ENCODE peak calls at places on chromosomes 4 and X, in seven cellular contexts. One of them, this sample, is unnamed.

GRCh38 chr4:108885211-108885610 is 122.4 kb upstream of the ETNPPL start:
- DNase-seq in endodermal cell: no peak
- DNase-seq in cardiac muscle cell: no peak
- DNase-seq in choroid plexus epithelial cell: peak
- DNase-seq in GM06990: no peak
- DNase-seq in fibroblast of pulmonary artery: peak
- DNase-seq in brain microvascular endothelial cell: peak
- DNase-seq in this sample: no peak

GRCh38 chrX:13646154-13646549 is 6.8 kb upstream of the TCEANC start:
- DNase-seq in endodermal cell: peak
- DNase-seq in cardiac muscle cell: peak
- DNase-seq in choroid plexus epithelial cell: peak
- DNase-seq in GM06990: no peak
- DNase-seq in fibroblast of pulmonary artery: peak
- DNase-seq in brain microvascular endothelial cell: peak
- DNase-seq in this sample: peak

GRCh38 chr4:1360423-1361283 is 13.6 kb downstream of the UVSSA start:
- DNase-seq in endodermal cell: no peak
- DNase-seq in cardiac muscle cell: no peak
- DNase-seq in choroid plexus epithelial cell: peak
- DNase-seq in GM06990: no peak
- DNase-seq in fibroblast of pulmonary artery: peak
- DNase-seq in brain microvascular endothelial cell: peak
- DNase-seq in this sample: no peak

GRCh38 chr4:143700420-143701352 is at the start of gene FREM3:
- DNase-seq in endodermal cell: peak
- DNase-seq in cardiac muscle cell: peak
- DNase-seq in choroid plexus epithelial cell: no peak
- DNase-seq in GM06990: peak
- DNase-seq in fibroblast of pulmonary artery: peak
- DNase-seq in brain microvascular endothelial cell: no peak
- DNase-seq in this sample: peak

GRCh38 chrX:17030092-17030491 is 83.6 kb downstream of the REPS2 start:
- DNase-seq in endodermal cell: no peak
- DNase-seq in cardiac muscle cell: no peak
- DNase-seq in choroid plexus epithelial cell: no peak
- DNase-seq in GM06990: no peak
- DNase-seq in fibroblast of pulmonary artery: no peak
- DNase-seq in brain microvascular endothelial cell: no peak
- DNase-seq in this sample: no peak

GRCh38 chr4:67437974-67438713 is 107.2 kb downstream of the CENPC start:
- DNase-seq in endodermal cell: no peak
- DNase-seq in cardiac muscle cell: no peak
- DNase-seq in choroid plexus epithelial cell: peak
- DNase-seq in GM06990: no peak
- DNase-seq in fibroblast of pulmonary artery: peak
- DNase-seq in brain microvascular endothelial cell: peak
- DNase-seq in this sample: no peak

GRCh38 chrX:39678914-39679313 is 418.8 kb downstream of the BCOR start:
- DNase-seq in endodermal cell: no peak
- DNase-seq in cardiac muscle cell: no peak
- DNase-seq in choroid plexus epithelial cell: no peak
- DNase-seq in GM06990: no peak
- DNase-seq in fibroblast of pulmonary artery: no peak
- DNase-seq in brain microvascular endothelial cell: no peak
- DNase-seq in this sample: no peak

GRCh38 chrX:40410859-40411258 is 169.9 kb upstream of the ATP6AP2 start:
- DNase-seq in endodermal cell: no peak
- DNase-seq in cardiac muscle cell: no peak
- DNase-seq in choroid plexus epithelial cell: no peak
- DNase-seq in GM06990: no peak
- DNase-seq in fibroblast of pulmonary artery: no peak
- DNase-seq in brain microvascular endothelial cell: no peak
- DNase-seq in this sample: no peak

GRCh38 chr4:39698424-39699009 is 581 bp downstream of the UBE2K start:
- DNase-seq in endodermal cell: peak
- DNase-seq in cardiac muscle cell: peak
- DNase-seq in choroid plexus epithelial cell: peak
- DNase-seq in GM06990: no peak
- DNase-seq in fibroblast of pulmonary artery: no peak
- DNase-seq in brain microvascular endothelial cell: no peak
- DNase-seq in this sample: peak

GRCh38 chr4:94909645-94910044 is 151.9 kb downstream of the BMPR1B start:
- DNase-seq in endodermal cell: no peak
- DNase-seq in cardiac muscle cell: no peak
- DNase-seq in choroid plexus epithelial cell: no peak
- DNase-seq in GM06990: no peak
- DNase-seq in fibroblast of pulmonary artery: no peak
- DNase-seq in brain microvascular endothelial cell: no peak
- DNase-seq in this sample: no peak

GRCh38 chr4:989722-990471 is 3.1 kb downstream of the IDUA start:
- DNase-seq in endodermal cell: no peak
- DNase-seq in cardiac muscle cell: no peak
- DNase-seq in choroid plexus epithelial cell: no peak
- DNase-seq in GM06990: no peak
- DNase-seq in fibroblast of pulmonary artery: no peak
- DNase-seq in brain microvascular endothelial cell: no peak
- DNase-seq in this sample: no peak

GRCh38 chr4:16705341-16705740 is 193.1 kb downstream of the LDB2 start:
- DNase-seq in endodermal cell: no peak
- DNase-seq in cardiac muscle cell: no peak
- DNase-seq in choroid plexus epithelial cell: no peak
- DNase-seq in GM06990: no peak
- DNase-seq in fibroblast of pulmonary artery: no peak
- DNase-seq in brain microvascular endothelial cell: no peak
- DNase-seq in this sample: no peak

GRCh38 chr4:139704915-139705485 is 39.4 kb downstream of the MGST2 start:
- DNase-seq in endodermal cell: no peak
- DNase-seq in cardiac muscle cell: no peak
- DNase-seq in choroid plexus epithelial cell: peak
- DNase-seq in GM06990: no peak
- DNase-seq in fibroblast of pulmonary artery: no peak
- DNase-seq in brain microvascular endothelial cell: peak
- DNase-seq in this sample: no peak

GRCh38 chr4:152100378-152101201 is 339.8 kb upstream of the GATB start:
- DNase-seq in endodermal cell: no peak
- DNase-seq in cardiac muscle cell: no peak
- DNase-seq in choroid plexus epithelial cell: no peak
- DNase-seq in GM06990: peak
- DNase-seq in fibroblast of pulmonary artery: no peak
- DNase-seq in brain microvascular endothelial cell: no peak
- DNase-seq in this sample: no peak

GRCh38 chr4:113834302-113834701 is 72.8 kb upstream of the CAMK2D start:
- DNase-seq in endodermal cell: no peak
- DNase-seq in cardiac muscle cell: no peak
- DNase-seq in choroid plexus epithelial cell: no peak
- DNase-seq in GM06990: no peak
- DNase-seq in fibroblast of pulmonary artery: no peak
- DNase-seq in brain microvascular endothelial cell: no peak
- DNase-seq in this sample: no peak

GRCh38 chrX:12223650-12224049 is 85.4 kb downstream of the FRMPD4 start:
- DNase-seq in endodermal cell: no peak
- DNase-seq in cardiac muscle cell: no peak
- DNase-seq in choroid plexus epithelial cell: no peak
- DNase-seq in GM06990: no peak
- DNase-seq in fibroblast of pulmonary artery: no peak
- DNase-seq in brain microvascular endothelial cell: no peak
- DNase-seq in this sample: no peak

GRCh38 chrX:97416461-97416860 is 532.8 kb downstream of the RPA4 start:
- DNase-seq in endodermal cell: no peak
- DNase-seq in cardiac muscle cell: no peak
- DNase-seq in choroid plexus epithelial cell: no peak
- DNase-seq in GM06990: no peak
- DNase-seq in fibroblast of pulmonary artery: no peak
- DNase-seq in brain microvascular endothelial cell: no peak
- DNase-seq in this sample: no peak

DNA sequence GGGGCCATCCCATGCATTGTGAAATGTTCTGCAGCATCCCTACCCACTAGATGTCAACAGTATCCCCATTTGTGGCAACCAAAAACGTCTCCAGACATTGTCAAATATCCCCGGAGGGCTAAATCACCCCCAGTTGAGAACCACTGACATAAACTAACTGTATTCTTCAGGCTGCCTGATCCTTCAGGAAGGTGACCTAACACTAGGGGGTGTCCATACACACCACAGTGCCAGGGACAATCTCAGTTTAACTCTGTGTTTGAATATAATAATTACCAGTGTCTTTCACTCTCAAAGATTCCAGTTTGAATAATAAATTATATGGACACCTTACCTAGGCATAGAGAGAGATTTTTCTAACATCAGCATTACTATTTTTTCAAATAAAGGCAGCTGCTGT is 6.4 kb downstream of the ACE2 start:
- DNase-seq in endodermal cell: no peak
- DNase-seq in cardiac muscle cell: peak
- DNase-seq in choroid plexus epithelial cell: no peak
- DNase-seq in GM06990: no peak
- DNase-seq in fibroblast of pulmonary artery: no peak
- DNase-seq in brain microvascular endothelial cell: no peak
- DNase-seq in this sample: no peak
- TF ChIP-seq CTCF in endodermal cell: peak
- TF ChIP-seq CTCF in cardiac muscle cell: no peak
- TF ChIP-seq CTCF in choroid plexus epithelial cell: peak
- TF ChIP-seq CTCF in GM06990: peak
- TF ChIP-seq CTCF in fibroblast of pulmonary artery: no peak
- TF ChIP-seq CTCF in brain microvascular endothelial cell: peak
- TF ChIP-seq CTCF in this sample: peak

GRCh38 chrX:50081282-50081955 is 119.4 kb downstream of the AKAP4 start:
- DNase-seq in endodermal cell: peak
- DNase-seq in cardiac muscle cell: peak
- DNase-seq in choroid plexus epithelial cell: peak
- DNase-seq in GM06990: no peak
- DNase-seq in fibroblast of pulmonary artery: peak
- DNase-seq in brain microvascular endothelial cell: peak
- DNase-seq in this sample: no peak
- TF ChIP-seq CTCF in endodermal cell: peak
- TF ChIP-seq CTCF in cardiac muscle cell: peak
- TF ChIP-seq CTCF in choroid plexus epithelial cell: peak
- TF ChIP-seq CTCF in GM06990: peak
- TF ChIP-seq CTCF in fibroblast of pulmonary artery: peak
- TF ChIP-seq CTCF in brain microvascular endothelial cell: peak
- TF ChIP-seq CTCF in this sample: peak

GRCh38 chr4:134762053-134762452 is 560.5 kb upstream of the PABPC4L start:
- DNase-seq in endodermal cell: peak
- DNase-seq in cardiac muscle cell: no peak
- DNase-seq in choroid plexus epithelial cell: no peak
- DNase-seq in GM06990: no peak
- DNase-seq in fibroblast of pulmonary artery: no peak
- DNase-seq in brain microvascular endothelial cell: no peak
- DNase-seq in this sample: no peak
- TF ChIP-seq CTCF in endodermal cell: peak
- TF ChIP-seq CTCF in cardiac muscle cell: no peak
- TF ChIP-seq CTCF in choroid plexus epithelial cell: peak
- TF ChIP-seq CTCF in GM06990: no peak
- TF ChIP-seq CTCF in fibroblast of pulmonary artery: no peak
- TF ChIP-seq CTCF in brain microvascular endothelial cell: peak
- TF ChIP-seq CTCF in this sample: no peak

DNA sequence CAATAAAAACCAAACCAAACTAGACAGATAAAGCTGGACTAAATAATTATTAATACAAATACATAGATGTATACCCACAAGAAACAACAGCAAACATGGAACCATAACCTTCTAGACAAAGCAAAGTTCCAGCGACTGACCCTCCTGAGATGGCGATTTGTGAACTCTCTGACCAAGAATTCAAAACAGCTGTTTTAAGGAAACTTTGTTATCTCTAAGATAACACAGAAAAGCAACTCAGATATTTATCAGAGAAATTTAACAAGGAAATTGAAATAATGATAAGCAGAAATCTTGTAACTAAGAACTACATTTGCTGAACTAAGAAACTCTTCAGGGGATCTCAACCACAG is 23.4 kb upstream of the MTHFD2L start:
- DNase-seq in endodermal cell: no peak
- DNase-seq in cardiac muscle cell: no peak
- DNase-seq in choroid plexus epithelial cell: peak
- DNase-seq in GM06990: no peak
- DNase-seq in fibroblast of pulmonary artery: no peak
- DNase-seq in brain microvascular endothelial cell: no peak
- DNase-seq in this sample: no peak
- TF ChIP-seq CTCF in endodermal cell: peak
- TF ChIP-seq CTCF in cardiac muscle cell: no peak
- TF ChIP-seq CTCF in choroid plexus epithelial cell: no peak
- TF ChIP-seq CTCF in GM06990: no peak
- TF ChIP-seq CTCF in fibroblast of pulmonary artery: no peak
- TF ChIP-seq CTCF in brain microvascular endothelial cell: no peak
- TF ChIP-seq CTCF in this sample: peak

GRCh38 chr4:41750624-41751324 is 2.2 kb upstream of the PHOX2B start:
- DNase-seq in endodermal cell: peak
- DNase-seq in cardiac muscle cell: no peak
- DNase-seq in choroid plexus epithelial cell: no peak
- DNase-seq in GM06990: no peak
- DNase-seq in fibroblast of pulmonary artery: no peak
- DNase-seq in brain microvascular endothelial cell: no peak
- DNase-seq in this sample: no peak
- TF ChIP-seq CTCF in endodermal cell: no peak
- TF ChIP-seq CTCF in cardiac muscle cell: no peak
- TF ChIP-seq CTCF in choroid plexus epithelial cell: no peak
- TF ChIP-seq CTCF in GM06990: no peak
- TF ChIP-seq CTCF in fibroblast of pulmonary artery: no peak
- TF ChIP-seq CTCF in brain microvascular endothelial cell: no peak
- TF ChIP-seq CTCF in this sample: no peak

GRCh38 chr4:11416071-11416766 is 12.5 kb downstream of the HS3ST1 start:
- DNase-seq in endodermal cell: no peak
- DNase-seq in cardiac muscle cell: no peak
- DNase-seq in choroid plexus epithelial cell: no peak
- DNase-seq in GM06990: no peak
- DNase-seq in fibroblast of pulmonary artery: no peak
- DNase-seq in brain microvascular endothelial cell: no peak
- DNase-seq in this sample: no peak

GRCh38 chr4:11420327-11420726 is 8.4 kb downstream of the HS3ST1 start:
- DNase-seq in endodermal cell: no peak
- DNase-seq in cardiac muscle cell: no peak
- DNase-seq in choroid plexus epithelial cell: no peak
- DNase-seq in GM06990: no peak
- DNase-seq in fibroblast of pulmonary artery: no peak
- DNase-seq in brain microvascular endothelial cell: no peak
- DNase-seq in this sample: no peak

GRCh38 chr4:11421116-11421515 is 7.6 kb downstream of the HS3ST1 start:
- DNase-seq in endodermal cell: no peak
- DNase-seq in cardiac muscle cell: no peak
- DNase-seq in choroid plexus epithelial cell: no peak
- DNase-seq in GM06990: no peak
- DNase-seq in fibroblast of pulmonary artery: no peak
- DNase-seq in brain microvascular endothelial cell: no peak
- DNase-seq in this sample: no peak

GRCh38 chr4:11416767-11417113 is 12.0 kb downstream of the HS3ST1 start:
- DNase-seq in endodermal cell: no peak
- DNase-seq in cardiac muscle cell: no peak
- DNase-seq in choroid plexus epithelial cell: no peak
- DNase-seq in GM06990: no peak
- DNase-seq in fibroblast of pulmonary artery: peak
- DNase-seq in brain microvascular endothelial cell: no peak
- DNase-seq in this sample: no peak

GRCh38 chr4:11418610-11419009 is 10.1 kb downstream of the HS3ST1 start:
- DNase-seq in endodermal cell: peak
- DNase-seq in cardiac muscle cell: no peak
- DNase-seq in choroid plexus epithelial cell: no peak
- DNase-seq in GM06990: no peak
- DNase-seq in fibroblast of pulmonary artery: no peak
- DNase-seq in brain microvascular endothelial cell: no peak
- DNase-seq in this sample: no peak
- TF ChIP-seq CTCF in endodermal cell: peak
- TF ChIP-seq CTCF in cardiac muscle cell: no peak
- TF ChIP-seq CTCF in choroid plexus epithelial cell: peak
- TF ChIP-seq CTCF in GM06990: peak
- TF ChIP-seq CTCF in fibroblast of pulmonary artery: peak
- TF ChIP-seq CTCF in brain microvascular endothelial cell: peak
- TF ChIP-seq CTCF in this sample: no peak